ENCODE peak calls at places on chromosomes 1 and 21, in seven cellular contexts. V is body of pancreas, Y is cardiac fibroblast, U is ovary, H is gastrocnemius medialis, D is lung, S is MM.1S. E is an unnamed sample.

GRCh38 chr1:195096051-195096521 is 1512.2 kb downstream of the KCNT2 start:
- DNase-seq in H (no peak), V (no peak), S (no peak), Y (no peak), U (no peak), D (no peak), E (no peak)

GRCh38 chr1:96521994-96522760 is 199.4 kb upstream of the PTBP2 start:
- DNase-seq in V (no peak), H (no peak), U (no peak), S (no peak), D (no peak), Y (peak; percentile 22), E (no peak)

GRCh38 chr1:85333186-85333585 is 56.8 kb upstream of the BCL10 start:
- DNase-seq in D (no peak), V (no peak), U (no peak), S (no peak), Y (no peak), H (no peak), E (no peak)

GRCh38 chr1:118661769-118662320 is 326.3 kb downstream of the TBX15 start:
- DNase-seq in V (no peak), S (no peak), D (no peak), U (no peak), Y (no peak), H (no peak), E (no peak)

GRCh38 chr1:18246543-18246942 is 138.9 kb downstream of the IGSF21 start:
- DNase-seq in S (no peak), H (no peak), U (no peak), V (no peak), D (no peak), Y (no peak), E (no peak)

GRCh38 chr1:26858891-26859630 is 3.9 kb upstream of the SFN start:
- DNase-seq in H (no peak), S (no peak), D (no peak), V (no peak), U (no peak), Y (no peak), E (no peak)

GRCh38 chr1:212696721-212697331 is 2.8 kb downstream of the BATF3 start:
- DNase-seq in H (no peak), U (no peak), V (no peak), Y (no peak), D (no peak), S (no peak), E (no peak)

GRCh38 chr1:10630661-10631120 is 155.9 kb downstream of the PEX14 start:
- DNase-seq in D (no peak), V (no peak), U (no peak), H (no peak), Y (no peak), S (no peak), E (no peak)

GRCh38 chr1:25874635-25875153 is 814 bp downstream of the PAQR7 start:
- DNase-seq in V (no peak), D (no peak), S (no peak), U (no peak), H (no peak), Y (no peak), E (no peak)

GRCh38 chr1:27246194-27246593 is 11.8 kb downstream of the WDTC1 start:
- DNase-seq in V (no peak), S (no peak), Y (no peak), U (no peak), H (no peak), D (no peak), E (no peak)

GRCh38 chr1:221907531-221907930 is 165.6 kb upstream of the DUSP10 start:
- DNase-seq in Y (no peak), U (no peak), H (peak; percentile 21), D (no peak), V (no peak), S (no peak), E (no peak)

GRCh38 chr1:942411-942821 is 16.6 kb downstream of the NOC2L start:
- DNase-seq in D (no peak), Y (no peak), V (no peak), U (no peak), H (no peak), S (no peak), E (no peak)

GRCh38 chr1:9111957-9112356 is 16.9 kb downstream of the GPR157 start:
- DNase-seq in S (peak; percentile 61), D (no peak), U (peak; percentile 26), Y (no peak), V (no peak), H (no peak), E (no peak)

GRCh38 chr21:36207577-36208320 is 51.1 kb downstream of the DOP1B start:
- DNase-seq in D (no peak), H (no peak), V (no peak), Y (no peak), U (no peak), S (no peak), E (no peak)

GRCh38 chr1:65469126-65469888 is 48.8 kb downstream of the LEPR start:
- DNase-seq in V (no peak), S (no peak), D (no peak), U (no peak), H (no peak), Y (peak; percentile 14), E (no peak)

GRCh38 chr1:205009666-205010065 is 33.3 kb upstream of the CNTN2 start:
- DNase-seq in V (no peak), D (no peak), U (no peak), Y (no peak), S (no peak), H (no peak), E (no peak)

GRCh38 chr1:21241761-21242581 is 48.3 kb downstream of the ECE1 start:
- DNase-seq in U (no peak), V (peak; percentile 78), S (no peak), D (no peak), H (no peak), Y (no peak), E (no peak)

GRCh38 chr1:208203848-208204609 is 40.2 kb downstream of the PLXNA2 start:
- DNase-seq in D (no peak), V (no peak), Y (peak; percentile 90), S (no peak), U (no peak), H (no peak), E (peak; percentile 25)

GRCh38 chr1:9728451-9729295 is 77.1 kb downstream of the PIK3CD start:
- DNase-seq in D (no peak), V (no peak), Y (no peak), U (no peak), H (no peak), S (no peak), E (no peak)

GRCh38 chr21:31659286-31660133 is at the start of gene SOD1:
- DNase-seq in S (peak; percentile 100), D (peak; percentile 94), V (peak; percentile 94), U (peak; percentile 96), H (peak; percentile 93), Y (peak; percentile 95), E (peak; percentile 63)
- H3K4me3 ChIP-seq in S (peak within 1 kb of the TSS; percentile 92), D (peak within 1 kb of the TSS; percentile 90), V (peak within 1 kb of the TSS; percentile 47), U (peak within 1 kb of the TSS; percentile 88), H (peak within 1 kb of the TSS; percentile 75), Y (peak within 1 kb of the TSS; percentile 91), E (peak within 1 kb of the TSS; percentile 78)

GRCh38 chr21:24895885-24896734 is 711.2 kb downstream of the MRPL39 start:
- DNase-seq in Y (peak; percentile 1), S (peak; percentile 52), U (peak; percentile 14), H (no peak), D (no peak), V (peak; percentile 5), E (peak; percentile 2)
- TF ChIP-seq CTCF in Y (no peak), S (peak; percentile 62), U (peak; percentile 39), H (no peak), D (no peak), V (peak; percentile 49), E (peak; percentile 56)

GRCh38 chr1:20031161-20031560 is 38.8 kb upstream of the PLA2G5 start:
- DNase-seq in S (no peak), Y (peak; percentile 62), H (no peak), V (no peak), D (no peak), U (no peak), E (no peak)

GRCh38 chr1:20029178-20029912 is 40.6 kb upstream of the PLA2G5 start:
- DNase-seq in Y (peak; percentile 85), D (no peak), H (no peak), S (no peak), V (no peak), U (peak; percentile 48), E (no peak)

GRCh38 chr1:20031836-20032235 is 38.2 kb upstream of the PLA2G5 start:
- DNase-seq in Y (no peak), S (no peak), V (no peak), D (no peak), H (no peak), U (no peak), E (peak; percentile 27)

GRCh38 chr1:20028125-20028524 is 41.9 kb upstream of the PLA2G5 start:
- DNase-seq in S (no peak), U (peak; percentile 34), V (no peak), Y (peak; percentile 85), D (no peak), H (no peak), E (no peak)

DNA sequence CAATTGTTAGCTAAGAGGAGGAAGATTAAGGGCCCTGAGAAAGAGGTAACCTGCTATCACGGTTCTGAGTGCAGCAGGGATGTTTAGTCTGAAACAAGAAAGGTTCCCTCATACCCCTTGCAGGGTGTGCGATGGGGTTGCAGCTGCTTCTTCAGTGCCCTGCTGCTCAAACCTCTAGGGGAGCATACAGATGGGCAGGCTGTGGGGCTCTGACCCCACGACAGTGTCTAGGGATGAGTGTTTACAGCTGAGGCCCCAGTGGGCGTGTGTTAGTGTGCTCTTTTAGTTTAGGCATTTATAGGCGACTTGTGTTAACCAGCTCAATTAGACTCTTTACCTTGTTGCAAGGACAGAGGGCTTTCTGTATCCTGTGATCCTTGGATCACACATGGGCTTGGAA is 41.3 kb upstream of the PLA2G5 start:
- DNase-seq in V (no peak), S (no peak), H (no peak), U (no peak), D (no peak), Y (no peak), E (no peak)
- H3K4me3 ChIP-seq in V (no peak overlapping the region), S (no peak overlapping the region), H (no peak overlapping the region), U (peak overlapping the region; percentile 40), D (no peak overlapping the region), Y (no peak overlapping the region), E (no peak overlapping the region)

GRCh38 chr1:90671736-90672135 is 45.4 kb downstream of the BARHL2 start:
- DNase-seq in H (no peak), Y (no peak), S (no peak), D (no peak), U (no peak), V (peak; percentile 4), E (no peak)
- TF ChIP-seq CTCF in H (no peak), Y (no peak), S (no peak), D (no peak), U (no peak), V (no peak), E (no peak)

GRCh38 chr1:36400825-36401601 is 3.3 kb upstream of the LSM10 start:
- DNase-seq in Y (peak; percentile 41), H (peak; percentile 74), U (no peak), S (peak; percentile 92), D (peak; percentile 74), V (peak; percentile 75), E (no peak)
- H3K4me3 ChIP-seq in Y (peak overlapping the region; percentile 27), H (peak overlapping the region; percentile 18), U (no peak overlapping the region), S (peak overlapping the region; percentile 73), D (no peak overlapping the region), V (no peak overlapping the region), E (no peak overlapping the region)

E was measured in LNCaP clone FGC.